ENCODE peak calls at places on chromosome 22, in nine cellular contexts. A, F, B, V, C, T, H, I and S are unnamed samples.

GRCh38 chr22:27105142-27106025 is 448.0 kb downstream of the MIAT start:
- DNase-seq in A (no peak), F (no peak), B (peak), V (no peak), C (no peak), T (no peak), H (no peak), I (peak), S (peak)

GRCh38 chr22:29231971-29232959 is 26.6 kb downstream of the EMID1 start:
- DNase-seq in A (no peak), F (no peak), B (no peak), V (no peak), C (no peak), T (no peak), H (no peak), I (peak), S (no peak)

GRCh38 chr22:29022101-29022817 is 39.4 kb downstream of the C22orf31 start:
- DNase-seq in A (no peak), F (no peak), B (no peak), V (no peak), C (no peak), T (peak), H (no peak), I (no peak), S (peak)

GRCh38 chr22:44202261-44202789 is 21.6 kb downstream of the PARVG start:
- DNase-seq in A (no peak), F (no peak), B (peak), V (no peak), C (no peak), T (no peak), H (no peak), I (no peak), S (no peak)

GRCh38 chr22:19085233-19086043 is 36.8 kb downstream of the DGCR2 start:
- DNase-seq in A (no peak), F (no peak), B (peak), V (no peak), C (no peak), T (peak), H (no peak), I (no peak), S (no peak)

GRCh38 chr22:27420186-27420816 is 381.3 kb downstream of the MN1 start:
- DNase-seq in A (no peak), F (no peak), B (no peak), V (no peak), C (no peak), T (no peak), H (no peak), I (no peak), S (no peak)

GRCh38 chr22:40642316-40642715 is 5.8 kb upstream of the MRTFA start:
- DNase-seq in A (no peak), F (no peak), B (no peak), V (no peak), C (no peak), T (no peak), H (no peak), I (no peak), S (no peak)

GRCh38 chr22:42685941-42686666 is 34.6 kb downstream of the A4GALT start:
- DNase-seq in A (no peak), F (no peak), B (peak), V (peak), C (no peak), T (no peak), H (no peak), I (peak), S (no peak)

GRCh38 chr22:31680764-31681624 is 19.0 kb upstream of the PISD start:
- DNase-seq in A (no peak), F (no peak), B (peak), V (no peak), C (no peak), T (peak), H (no peak), I (no peak), S (no peak)

GRCh38 chr22:20090730-20091240 is 10.7 kb downstream of the DGCR8 start:
- DNase-seq in A (no peak), F (no peak), B (no peak), V (no peak), C (no peak), T (no peak), H (no peak), I (no peak), S (no peak)

GRCh38 chr22:43230983-43231723 is 44.2 kb upstream of the TTLL12 start:
- DNase-seq in A (peak), F (no peak), B (peak), V (no peak), C (peak), T (peak), H (peak), I (peak), S (peak)

GRCh38 chr22:31611065-31611760 is 50.8 kb downstream of the PISD start:
- DNase-seq in A (no peak), F (no peak), B (no peak), V (no peak), C (no peak), T (no peak), H (no peak), I (no peak), S (no peak)

GRCh38 chr22:46363611-46364321 is 28.3 kb downstream of the TRMU start:
- DNase-seq in A (no peak), F (no peak), B (no peak), V (no peak), C (no peak), T (no peak), H (no peak), I (no peak), S (no peak)

GRCh38 chr22:43884600-43885318 is 7.1 kb downstream of the PNPLA5 start:
- DNase-seq in A (peak), F (no peak), B (no peak), V (no peak), C (peak), T (peak), H (peak), I (peak), S (peak)

GRCh38 chr22:31126869-31127175 is 4.1 kb downstream of the INPP5J start:
- DNase-seq in A (no peak), F (no peak), B (no peak), V (no peak), C (no peak), T (no peak), H (no peak), I (no peak), S (no peak)

GRCh38 chr22:28607710-28608109 is 71.9 kb downstream of the TTC28 start:
- DNase-seq in A (no peak), F (no peak), B (no peak), V (no peak), C (no peak), T (no peak), H (no peak), I (no peak), S (no peak)